ENCODE peak calls at places on chromosomes 16 and 17, in nine cellular contexts. Z is left ventricle myocardium inferior; E is CD8-positive, alpha-beta T cell; P is HS-27A; K is A549; T is OCI-LY7; Y is stimulated activated CD4-positive, alpha-beta T cell treated with anti-CD3 and anti-CD28 coated beads, TNF-alpha, amount 100 ng/mL, for 1 hour; S is DMS 273 treated with DMSO at 0.1 percent for 48 hours; H is naive thymus-derived CD4-positive, alpha-beta T cell. W is an unnamed sample.

GRCh38 chr17:81735181-81736102 is 23.4 kb downstream of the SLC25A10 start:
- DNase-seq in E (no peak), P (no peak), Z (no peak), Y (no peak), S (peak; percentile 30), T (no peak), K (peak; percentile 63), H (no peak), W (no peak)

GRCh38 chr17:2020721-2021120 is 4.4 kb downstream of the RTN4RL1 start:
- DNase-seq in P (no peak), H (no peak), E (no peak), Z (no peak), S (no peak), T (no peak), K (no peak), Y (no peak), W (no peak)

GRCh38 chr17:74851612-74852236 is 8.0 kb downstream of the GRIN2C start:
- DNase-seq in K (no peak), E (no peak), P (no peak), Z (no peak), H (no peak), S (no peak), T (no peak), Y (no peak), W (peak; percentile 80)

GRCh38 chr17:76543482-76544122 is 3.8 kb downstream of the PRCD start:
- DNase-seq in E (no peak), P (no peak), Y (no peak), T (no peak), S (no peak), H (no peak), K (no peak), Z (peak; percentile 21), W (no peak)

GRCh38 chr17:12395733-12396354 is 269.8 kb upstream of the MYOCD start:
- DNase-seq in P (no peak), E (no peak), K (peak; percentile 34), H (no peak), Y (no peak), T (peak; percentile 29), S (no peak), Z (no peak), W (peak; percentile 3)

GRCh38 chr17:48552453-48553189 is 7.7 kb upstream of the HOXB2 start:
- DNase-seq in T (no peak), S (no peak), P (no peak), E (no peak), Z (no peak), K (no peak), H (no peak), Y (no peak), W (no peak)

GRCh38 chr16:30131869-30132475 is 9.0 kb upstream of the MAPK3 start:
- DNase-seq in S (peak; percentile 24), H (no peak), T (no peak), P (no peak), E (no peak), Z (no peak), Y (no peak), K (no peak), W (peak; percentile 67)

GRCh38 chr17:19327039-19327776 is 35.3 kb downstream of the B9D1 start:
- DNase-seq in Y (no peak), K (peak; percentile 62), S (no peak), H (no peak), P (peak; percentile 100), E (no peak), T (no peak), Z (no peak), W (no peak)

GRCh38 chr16:25771812-25772568 is 80.2 kb downstream of the HS3ST4 start:
- DNase-seq in Y (no peak), P (no peak), K (no peak), T (no peak), S (no peak), E (no peak), Z (no peak), H (no peak), W (no peak)

GRCh38 chr17:79974786-79975497 is 60.7 kb downstream of the TBC1D16 start:
- DNase-seq in S (no peak), H (no peak), K (no peak), Z (no peak), P (no peak), T (no peak), E (no peak), Y (no peak), W (no peak)

W was measured in NCI-H2171 treated with DMSO at 0.1 percent for 48 hours.